ENCODE peak calls at places on chromosome 10, in eight cellular contexts. One of them, this sample, is unnamed.

GRCh38 chr10:96587255-96588059 is 645 bp upstream of the TM9SF3 start:
- DNase-seq in cardiac muscle cell: peak
- DNase-seq in cardiac fibroblast: peak
- DNase-seq in transverse colon: peak
- DNase-seq in neural crest cell: no peak
- DNase-seq in RWPE1: peak
- DNase-seq in heart left ventricle: peak
- DNase-seq in fibroblast of mammary gland: peak
- DNase-seq in this sample: no peak

GRCh38 chr10:34687434-34688205 is 127.5 kb downstream of the PARD3 start:
- DNase-seq in cardiac muscle cell: peak
- DNase-seq in cardiac fibroblast: peak
- DNase-seq in transverse colon: no peak
- DNase-seq in neural crest cell: no peak
- DNase-seq in RWPE1: no peak
- DNase-seq in heart left ventricle: no peak
- DNase-seq in fibroblast of mammary gland: peak
- DNase-seq in this sample: no peak

GRCh38 chr10:128325788-128326187 is 199.6 kb upstream of the MKI67 start:
- DNase-seq in cardiac muscle cell: no peak
- DNase-seq in cardiac fibroblast: no peak
- DNase-seq in transverse colon: no peak
- DNase-seq in neural crest cell: no peak
- DNase-seq in RWPE1: no peak
- DNase-seq in heart left ventricle: no peak
- DNase-seq in fibroblast of mammary gland: no peak
- DNase-seq in this sample: peak

GRCh38 chr10:36779238-36779846 is 346.1 kb upstream of the ANKRD30A start:
- DNase-seq in cardiac muscle cell: peak
- DNase-seq in cardiac fibroblast: peak
- DNase-seq in transverse colon: peak
- DNase-seq in neural crest cell: peak
- DNase-seq in RWPE1: peak
- DNase-seq in heart left ventricle: no peak
- DNase-seq in fibroblast of mammary gland: peak
- DNase-seq in this sample: no peak

GRCh38 chr10:10903620-10904019 is 114.1 kb upstream of the CELF2 start:
- DNase-seq in cardiac muscle cell: no peak
- DNase-seq in cardiac fibroblast: no peak
- DNase-seq in transverse colon: no peak
- DNase-seq in neural crest cell: no peak
- DNase-seq in RWPE1: no peak
- DNase-seq in heart left ventricle: no peak
- DNase-seq in fibroblast of mammary gland: no peak
- DNase-seq in this sample: no peak

GRCh38 chr10:69338547-69339450 is 60.5 kb downstream of the HK1 start:
- DNase-seq in cardiac muscle cell: no peak
- DNase-seq in cardiac fibroblast: peak
- DNase-seq in transverse colon: no peak
- DNase-seq in neural crest cell: no peak
- DNase-seq in RWPE1: no peak
- DNase-seq in heart left ventricle: peak
- DNase-seq in fibroblast of mammary gland: peak
- DNase-seq in this sample: no peak

GRCh38 chr10:97468162-97468561 is 22.2 kb downstream of the ZDHHC16 start:
- DNase-seq in cardiac muscle cell: no peak
- DNase-seq in cardiac fibroblast: no peak
- DNase-seq in transverse colon: peak
- DNase-seq in neural crest cell: no peak
- DNase-seq in RWPE1: peak
- DNase-seq in heart left ventricle: no peak
- DNase-seq in fibroblast of mammary gland: no peak
- DNase-seq in this sample: no peak

GRCh38 chr10:131773321-131773988 is 127.4 kb upstream of the PPP2R2D start:
- DNase-seq in cardiac muscle cell: no peak
- DNase-seq in cardiac fibroblast: no peak
- DNase-seq in transverse colon: no peak
- DNase-seq in neural crest cell: no peak
- DNase-seq in RWPE1: no peak
- DNase-seq in heart left ventricle: no peak
- DNase-seq in fibroblast of mammary gland: no peak
- DNase-seq in this sample: no peak

GRCh38 chr10:35259769-35260397 is 76.4 kb upstream of the CCNY start:
- DNase-seq in cardiac muscle cell: peak
- DNase-seq in cardiac fibroblast: peak
- DNase-seq in transverse colon: no peak
- DNase-seq in neural crest cell: no peak
- DNase-seq in RWPE1: peak
- DNase-seq in heart left ventricle: no peak
- DNase-seq in fibroblast of mammary gland: peak
- DNase-seq in this sample: no peak

GRCh38 chr10:68135922-68136718 is 26.8 kb downstream of the MYPN start:
- DNase-seq in cardiac muscle cell: peak
- DNase-seq in cardiac fibroblast: peak
- DNase-seq in transverse colon: no peak
- DNase-seq in neural crest cell: no peak
- DNase-seq in RWPE1: peak
- DNase-seq in heart left ventricle: peak
- DNase-seq in fibroblast of mammary gland: peak
- DNase-seq in this sample: no peak

GRCh38 chr10:12214763-12215218 is 18.8 kb downstream of the CDC123 start:
- DNase-seq in cardiac muscle cell: peak
- DNase-seq in cardiac fibroblast: peak
- DNase-seq in transverse colon: peak
- DNase-seq in neural crest cell: peak
- DNase-seq in RWPE1: no peak
- DNase-seq in heart left ventricle: no peak
- DNase-seq in fibroblast of mammary gland: peak
- DNase-seq in this sample: peak

DNA sequence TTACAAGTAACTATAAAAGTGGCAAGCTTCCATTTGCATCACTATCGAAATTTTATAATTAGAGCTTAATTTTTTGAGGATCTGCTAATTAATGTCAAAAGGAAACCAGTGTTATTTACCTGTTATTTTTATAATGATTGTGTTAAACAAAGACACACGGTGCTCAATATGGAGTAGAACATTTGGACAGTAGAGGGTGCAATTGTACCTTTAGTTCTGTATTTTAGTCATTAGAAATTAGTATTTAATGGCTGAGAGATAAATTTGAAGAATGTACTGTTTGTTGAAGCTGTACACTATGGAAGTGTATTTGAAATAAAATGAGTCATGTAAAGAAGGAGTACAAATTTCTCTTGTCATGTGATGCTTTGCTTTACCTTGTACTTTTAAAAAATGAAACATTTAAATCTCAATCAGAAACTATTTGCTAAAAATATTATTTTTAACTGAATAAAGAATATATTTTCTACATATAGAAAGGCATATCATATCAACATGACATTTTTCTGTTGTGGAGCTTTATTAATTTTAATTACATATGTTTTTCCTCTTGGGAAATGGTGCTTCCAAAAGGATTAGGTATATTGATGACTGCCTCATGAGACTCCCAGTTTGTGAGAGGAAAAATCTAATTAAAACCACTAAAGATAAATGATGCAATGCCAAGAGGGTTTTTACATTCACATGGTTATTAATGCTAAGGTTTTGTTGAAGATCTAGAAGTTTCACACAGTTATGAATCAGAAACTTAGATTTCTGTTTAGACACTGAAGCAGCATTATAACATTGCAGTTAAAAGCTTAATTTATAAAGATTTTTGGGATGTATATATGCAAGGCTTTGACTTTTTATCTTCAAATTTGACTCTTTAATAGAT is 10.4 kb upstream of the PRKG1 start:
- DNase-seq in cardiac muscle cell: peak
- DNase-seq in cardiac fibroblast: peak
- DNase-seq in transverse colon: no peak
- DNase-seq in neural crest cell: no peak
- DNase-seq in RWPE1: peak
- DNase-seq in heart left ventricle: no peak
- DNase-seq in fibroblast of mammary gland: peak
- DNase-seq in this sample: no peak
- TF ChIP-seq CTCF in cardiac muscle cell: peak
- TF ChIP-seq CTCF in cardiac fibroblast: peak
- TF ChIP-seq CTCF in transverse colon: peak
- TF ChIP-seq CTCF in neural crest cell: peak
- TF ChIP-seq CTCF in RWPE1: peak
- TF ChIP-seq CTCF in heart left ventricle: peak
- TF ChIP-seq CTCF in fibroblast of mammary gland: peak
- TF ChIP-seq CTCF in this sample: peak

DNA sequence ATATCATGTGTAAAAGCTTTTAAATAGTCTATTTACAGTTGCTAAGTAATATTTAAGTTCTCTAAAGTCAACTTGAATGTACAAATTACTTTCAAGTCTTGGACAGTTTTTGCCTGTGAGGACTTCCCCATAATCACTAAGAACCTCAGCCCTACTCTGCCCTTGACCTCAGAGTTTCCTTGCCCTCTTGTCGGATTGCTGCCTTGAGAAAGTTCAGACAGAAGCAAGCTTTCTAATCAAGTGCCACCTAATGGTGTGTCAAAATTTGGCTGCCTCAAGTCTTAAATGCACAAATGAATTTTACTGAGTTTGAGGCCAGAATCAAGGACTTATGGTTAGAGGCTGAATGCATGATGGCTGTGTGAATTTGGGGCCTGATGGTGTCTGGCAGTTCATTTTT is 88.3 kb upstream of the KAT6B start:
- DNase-seq in cardiac muscle cell: peak
- DNase-seq in cardiac fibroblast: peak
- DNase-seq in transverse colon: no peak
- DNase-seq in neural crest cell: no peak
- DNase-seq in RWPE1: no peak
- DNase-seq in heart left ventricle: no peak
- DNase-seq in fibroblast of mammary gland: peak
- DNase-seq in this sample: peak
- TF ChIP-seq CTCF in cardiac muscle cell: no peak
- TF ChIP-seq CTCF in cardiac fibroblast: no peak
- TF ChIP-seq CTCF in transverse colon: no peak
- TF ChIP-seq CTCF in neural crest cell: no peak
- TF ChIP-seq CTCF in RWPE1: no peak
- TF ChIP-seq CTCF in heart left ventricle: no peak
- TF ChIP-seq CTCF in fibroblast of mammary gland: no peak
- TF ChIP-seq CTCF in this sample: peak

GRCh38 chr10:123519861-123520260 is 146.3 kb upstream of the GPR26 start:
- DNase-seq in cardiac muscle cell: no peak
- DNase-seq in cardiac fibroblast: no peak
- DNase-seq in transverse colon: no peak
- DNase-seq in neural crest cell: no peak
- DNase-seq in RWPE1: no peak
- DNase-seq in heart left ventricle: no peak
- DNase-seq in fibroblast of mammary gland: no peak
- DNase-seq in this sample: no peak

GRCh38 chr10:123518765-123519164 is 147.4 kb upstream of the GPR26 start:
- DNase-seq in cardiac muscle cell: no peak
- DNase-seq in cardiac fibroblast: no peak
- DNase-seq in transverse colon: no peak
- DNase-seq in neural crest cell: no peak
- DNase-seq in RWPE1: no peak
- DNase-seq in heart left ventricle: no peak
- DNase-seq in fibroblast of mammary gland: no peak
- DNase-seq in this sample: no peak

GRCh38 chr10:123521556-123521955 is 144.6 kb upstream of the GPR26 start:
- DNase-seq in cardiac muscle cell: no peak
- DNase-seq in cardiac fibroblast: no peak
- DNase-seq in transverse colon: no peak
- DNase-seq in neural crest cell: no peak
- DNase-seq in RWPE1: no peak
- DNase-seq in heart left ventricle: no peak
- DNase-seq in fibroblast of mammary gland: no peak
- DNase-seq in this sample: no peak

GRCh38 chr10:123522702-123523312 is 143.3 kb upstream of the GPR26 start:
- DNase-seq in cardiac muscle cell: no peak
- DNase-seq in cardiac fibroblast: no peak
- DNase-seq in transverse colon: peak
- DNase-seq in neural crest cell: no peak
- DNase-seq in RWPE1: no peak
- DNase-seq in heart left ventricle: no peak
- DNase-seq in fibroblast of mammary gland: no peak
- DNase-seq in this sample: no peak

GRCh38 chr10:123521076-123521475 is 145.1 kb upstream of the GPR26 start:
- DNase-seq in cardiac muscle cell: no peak
- DNase-seq in cardiac fibroblast: no peak
- DNase-seq in transverse colon: no peak
- DNase-seq in neural crest cell: no peak
- DNase-seq in RWPE1: no peak
- DNase-seq in heart left ventricle: no peak
- DNase-seq in fibroblast of mammary gland: no peak
- DNase-seq in this sample: no peak
- TF ChIP-seq CTCF in cardiac muscle cell: no peak
- TF ChIP-seq CTCF in cardiac fibroblast: no peak
- TF ChIP-seq CTCF in transverse colon: no peak
- TF ChIP-seq CTCF in neural crest cell: no peak
- TF ChIP-seq CTCF in RWPE1: no peak
- TF ChIP-seq CTCF in heart left ventricle: no peak
- TF ChIP-seq CTCF in fibroblast of mammary gland: no peak
- TF ChIP-seq CTCF in this sample: no peak

GRCh38 chr10:118594392-118595063 is 920 bp downstream of the PRLHR start:
- DNase-seq in cardiac muscle cell: peak
- DNase-seq in cardiac fibroblast: peak
- DNase-seq in transverse colon: no peak
- DNase-seq in neural crest cell: peak
- DNase-seq in RWPE1: peak
- DNase-seq in heart left ventricle: peak
- DNase-seq in fibroblast of mammary gland: peak
- DNase-seq in this sample: peak
- TF ChIP-seq CTCF in cardiac muscle cell: peak
- TF ChIP-seq CTCF in cardiac fibroblast: peak
- TF ChIP-seq CTCF in transverse colon: no peak
- TF ChIP-seq CTCF in neural crest cell: peak
- TF ChIP-seq CTCF in RWPE1: no peak
- TF ChIP-seq CTCF in heart left ventricle: no peak
- TF ChIP-seq CTCF in fibroblast of mammary gland: peak
- TF ChIP-seq CTCF in this sample: peak

DNA sequence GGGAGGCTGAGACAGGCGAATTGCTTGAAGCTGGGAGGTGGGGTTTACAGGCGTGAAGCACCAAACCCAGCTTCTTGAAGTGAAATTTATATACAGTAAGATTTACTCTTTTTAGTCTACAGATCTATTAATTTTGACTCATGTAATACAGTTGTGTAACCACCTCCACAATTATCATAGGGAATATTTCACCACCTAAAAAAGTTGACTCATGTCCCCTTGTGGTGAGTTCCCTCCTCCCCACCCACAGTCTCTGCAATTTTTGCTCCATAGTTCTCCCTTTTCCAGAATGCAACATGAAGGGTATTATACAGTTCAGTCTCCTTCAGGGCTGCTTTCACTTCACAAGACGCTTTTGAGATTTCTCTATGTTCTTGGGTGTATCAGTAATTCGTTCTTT is 156.8 kb downstream of the FAM107B start:
- DNase-seq in cardiac muscle cell: peak
- DNase-seq in cardiac fibroblast: peak
- DNase-seq in transverse colon: no peak
- DNase-seq in neural crest cell: no peak
- DNase-seq in RWPE1: peak
- DNase-seq in heart left ventricle: no peak
- DNase-seq in fibroblast of mammary gland: peak
- DNase-seq in this sample: no peak
- TF ChIP-seq CTCF in cardiac muscle cell: peak
- TF ChIP-seq CTCF in cardiac fibroblast: peak
- TF ChIP-seq CTCF in transverse colon: no peak
- TF ChIP-seq CTCF in neural crest cell: no peak
- TF ChIP-seq CTCF in RWPE1: no peak
- TF ChIP-seq CTCF in heart left ventricle: no peak
- TF ChIP-seq CTCF in fibroblast of mammary gland: peak
- TF ChIP-seq CTCF in this sample: no peak

This sample was measured in GM10248.